ENCODE peak calls at places on chromosomes 12 and 14, in five cellular contexts. R is K562, E is HepG2, O is SK-N-SH, T is GM12878. X is an unnamed sample.

GRCh38 chr12:111467862-111468245 is 62.1 kb downstream of the SH2B3 start:
- DNase-seq in R (no peak), E (no peak), O (no peak), T (no peak), X (no peak)

GRCh38 chr14:72847721-72848120 is 46.2 kb downstream of the DPF3 start:
- DNase-seq in R (no peak), E (no peak), O (no peak), T (no peak), X (peak; percentile 21)

GRCh38 chr12:88895634-88896033 is 315.4 kb upstream of the KITLG start:
- DNase-seq in R (no peak), E (no peak), O (no peak), T (no peak), X (no peak)

GRCh38 chr14:103765526-103765925 is 49.9 kb downstream of the ZFYVE21 start:
- DNase-seq in R (no peak), E (no peak), O (no peak), T (no peak), X (no peak)

GRCh38 chr12:67909681-67910080 is 79.6 kb upstream of the IFNG-AS1 start:
- DNase-seq in R (no peak), E (no peak), O (no peak), T (no peak), X (no peak)

GRCh38 chr12:25775968-25776367 is 182.5 kb upstream of the RASSF8 start:
- DNase-seq in R (no peak), E (no peak), O (peak; percentile 80), T (no peak), X (no peak)

GRCh38 chr12:50325890-50326391 is 42.6 kb upstream of the LIMA1 start:
- DNase-seq in R (no peak), E (peak; percentile 58), O (no peak), T (no peak), X (no peak)

GRCh38 chr14:21997300-21997699 is 323.7 kb upstream of the OR4E1 start:
- DNase-seq in R (no peak), E (peak; percentile 43), O (no peak), T (no peak), X (peak; percentile 31)

GRCh38 chr12:27575780-27576154 is 51.8 kb downstream of the PPFIBP1 start:
- DNase-seq in R (no peak), E (no peak), O (no peak), T (no peak), X (no peak)

GRCh38 chr14:81437226-81437625 is 37.1 kb upstream of the STON2 start:
- DNase-seq in R (no peak), E (no peak), O (no peak), T (no peak), X (no peak)

GRCh38 chr12:104682790-104683279 is 226.1 kb downstream of the CHST11 start:
- DNase-seq in R (no peak), E (no peak), O (no peak), T (peak; percentile 51), X (no peak)

GRCh38 chr12:122963928-122964240 is 2.4 kb downstream of the ABCB9 start:
- DNase-seq in R (no peak), E (no peak), O (no peak), T (no peak), X (no peak)
- H3K4me3 ChIP-seq in R (no peak overlapping the region), E (no peak overlapping the region), O (no peak overlapping the region), T (no peak overlapping the region), X (no peak overlapping the region)

DNA sequence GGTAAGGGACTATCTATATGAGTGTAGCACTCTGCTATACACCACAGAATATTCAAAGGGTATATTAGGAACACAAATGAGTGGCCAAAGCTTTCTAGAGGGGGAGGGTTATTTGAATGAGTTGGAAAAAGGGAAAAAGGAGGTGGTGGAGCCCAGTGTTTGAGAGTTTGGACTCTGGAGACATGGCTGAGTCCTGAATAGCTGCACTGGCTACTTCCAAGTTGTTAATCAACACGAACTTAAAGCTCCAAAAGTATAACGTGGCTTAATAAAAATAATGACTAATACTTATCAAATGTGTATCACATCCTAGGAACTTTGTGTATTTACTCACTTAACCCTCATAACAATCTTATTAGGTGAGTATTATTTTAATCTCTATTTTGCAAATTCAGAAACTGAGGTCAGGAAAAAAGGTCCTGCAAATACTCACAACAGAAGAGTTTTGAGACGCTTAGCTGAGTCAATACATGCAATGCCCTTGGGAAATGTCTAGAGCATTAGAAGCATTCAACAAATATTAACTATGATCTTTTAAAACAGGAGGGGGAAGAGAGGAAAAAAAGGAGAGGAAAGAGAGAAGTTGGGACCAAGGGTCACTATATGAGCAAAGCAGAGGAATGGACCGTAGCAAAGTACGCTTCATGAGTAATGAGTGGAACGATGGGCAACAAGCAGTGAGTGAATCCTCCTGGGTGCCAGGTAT is 189.5 kb upstream of the HMGA2 start:
- DNase-seq in R (no peak), E (peak; percentile 23), O (no peak), T (no peak), X (no peak)
- TF ChIP-seq ZBTB33 in R (no peak), E (no peak), O (no peak), T (no peak), X (no peak)

GRCh38 chr12:66048218-66048842 is 82.2 kb downstream of the LLPH start:
- DNase-seq in R (no peak), E (no peak), O (no peak), T (no peak), X (no peak)

GRCh38 chr12:66050283-66050576 is 80.3 kb downstream of the LLPH start:
- DNase-seq in R (no peak), E (peak; percentile 35), O (no peak), T (no peak), X (no peak)

GRCh38 chr12:66048843-66049537 is 81.6 kb downstream of the LLPH start:
- DNase-seq in R (no peak), E (peak; percentile 98), O (no peak), T (no peak), X (no peak)

GRCh38 chr12:66050610-66051009 is 79.9 kb downstream of the LLPH start:
- DNase-seq in R (no peak), E (no peak), O (no peak), T (no peak), X (no peak)

DNA sequence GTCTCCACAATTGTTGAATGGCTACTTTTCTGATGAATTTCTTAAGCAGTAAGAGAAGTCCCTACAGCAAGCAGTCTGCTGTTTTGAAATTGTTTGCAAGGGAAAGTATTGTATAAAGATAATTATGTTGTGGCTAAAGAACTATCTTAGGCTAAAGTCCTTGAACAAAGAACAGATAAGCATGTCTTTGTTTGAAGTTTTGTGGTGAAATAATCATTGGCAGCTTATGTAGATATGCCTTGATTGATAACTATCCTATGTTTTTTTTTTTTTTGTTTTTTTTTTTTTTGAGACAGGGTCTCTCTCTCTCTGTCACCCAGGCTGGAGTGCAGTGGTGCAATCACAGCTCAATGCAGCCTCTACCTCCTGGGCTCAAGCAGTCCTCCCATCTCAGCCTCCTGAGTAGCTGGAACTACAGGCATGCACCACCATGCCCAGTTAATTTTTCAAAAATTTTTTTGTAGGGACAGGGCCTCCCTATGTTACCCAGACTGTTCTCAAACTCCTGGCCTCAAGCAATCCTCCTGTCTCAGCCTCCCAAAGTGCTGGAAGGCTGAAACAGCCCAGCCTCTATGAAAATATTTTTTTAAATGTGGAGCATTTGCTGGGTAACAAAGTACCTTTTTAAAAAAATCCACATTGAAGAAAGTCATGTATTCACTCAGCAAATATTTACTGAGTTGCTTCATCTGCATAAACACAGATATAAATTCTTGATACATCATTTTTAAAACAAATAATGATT is 80.8 kb downstream of the LLPH start:
- DNase-seq in R (no peak), E (peak; percentile 90), O (no peak), T (no peak), X (no peak)
- H3K9ac ChIP-seq in R (no peak overlapping the region), E (peak overlapping the region; percentile 33), O (no peak overlapping the region), T (peak overlapping the region; percentile 46), X (no peak overlapping the region)

GRCh38 chr12:30164937-30165336 is 381.2 kb upstream of the TMTC1 start:
- DNase-seq in R (no peak), E (no peak), O (no peak), T (no peak), X (no peak)

GRCh38 chr12:30166416-30166815 is 382.7 kb upstream of the TMTC1 start:
- DNase-seq in R (no peak), E (no peak), O (no peak), T (no peak), X (no peak)

DNA sequence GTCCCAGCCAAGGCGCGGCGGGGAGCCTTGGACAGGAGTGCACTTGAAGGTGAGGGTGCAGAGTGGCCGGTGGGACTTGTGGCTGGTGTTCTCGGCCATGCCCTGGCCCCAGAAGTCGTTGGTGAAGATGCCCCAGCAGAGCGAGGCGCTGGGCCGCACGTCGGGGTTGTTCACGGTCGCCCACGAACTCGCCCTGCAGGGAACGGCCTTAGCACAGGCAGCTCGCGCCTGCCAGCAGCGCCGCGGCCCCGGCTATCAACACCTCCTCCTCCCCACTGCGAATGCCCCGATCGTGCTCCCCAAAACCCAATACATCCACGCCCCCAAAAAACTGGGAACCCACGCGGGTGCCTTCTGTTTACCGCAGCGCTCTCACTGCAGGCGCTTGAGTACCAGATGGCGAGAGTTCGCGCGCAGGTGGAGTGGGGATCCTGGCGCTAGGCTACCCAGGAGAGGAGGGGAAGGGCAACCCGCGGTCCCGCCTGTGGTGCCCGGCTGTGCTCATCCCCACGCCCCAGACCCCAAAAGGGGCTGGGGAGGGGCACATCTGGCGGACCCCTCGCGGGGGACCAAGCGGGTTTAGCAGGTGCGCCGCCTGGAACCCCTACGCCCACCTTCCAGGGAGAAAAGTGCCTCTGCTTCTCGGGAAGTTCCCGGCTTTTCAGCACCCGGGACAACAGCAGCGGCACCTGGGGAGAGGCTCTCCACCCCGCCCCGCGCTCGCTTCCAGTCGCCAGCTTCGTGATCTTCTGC is 386.3 kb upstream of the TMTC1 start:
- DNase-seq in R (no peak), E (no peak), O (no peak), T (no peak), X (no peak)
- H3K4me3 ChIP-seq in R (no peak overlapping the region), E (no peak overlapping the region), O (no peak overlapping the region), T (no peak overlapping the region), X (no peak overlapping the region)

GRCh38 chr14:96571311-96571710 is 69.1 kb downstream of the PAPOLA start:
- DNase-seq in R (no peak), E (no peak), O (no peak), T (no peak), X (no peak)

GRCh38 chr14:96568646-96569045 is 66.5 kb downstream of the PAPOLA start:
- DNase-seq in R (no peak), E (no peak), O (no peak), T (no peak), X (no peak)

GRCh38 chr14:96564389-96564788 is 62.2 kb downstream of the PAPOLA start:
- DNase-seq in R (no peak), E (no peak), O (no peak), T (no peak), X (no peak)

GRCh38 chr14:96565811-96566210 is 63.6 kb downstream of the PAPOLA start:
- DNase-seq in R (no peak), E (no peak), O (no peak), T (no peak), X (no peak)

DNA sequence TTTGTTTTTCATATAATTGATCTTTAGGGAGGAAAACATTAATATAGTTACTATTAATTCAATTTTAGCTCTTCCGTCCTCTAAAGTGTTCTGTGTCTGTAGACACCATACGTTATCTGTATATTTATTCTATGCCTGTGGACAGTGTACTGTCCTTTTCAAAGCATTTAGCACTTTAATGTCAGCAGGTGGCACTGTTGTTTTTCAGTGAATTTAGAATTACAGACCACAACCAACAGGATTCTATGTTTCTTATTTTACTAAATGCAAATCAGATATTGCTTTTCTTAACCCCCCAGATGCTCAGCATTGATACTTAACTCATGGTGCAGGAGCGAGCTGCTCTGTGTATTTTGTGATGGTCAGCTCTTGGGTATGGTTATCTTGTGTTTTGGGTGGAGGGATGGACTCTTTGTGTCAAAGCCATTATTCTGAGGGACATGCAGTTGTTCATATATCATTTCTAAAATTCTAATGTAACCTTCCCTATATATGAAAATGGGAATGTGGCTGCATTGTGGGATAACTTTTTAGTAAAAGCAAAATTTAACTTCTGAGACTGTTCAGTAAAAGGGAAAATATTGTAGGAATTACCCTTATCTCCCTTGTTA is 65.2 kb downstream of the PAPOLA start:
- DNase-seq in R (no peak), E (peak; percentile 21), O (no peak), T (no peak), X (no peak)
- TF ChIP-seq ZBTB33 in R (no peak), E (no peak), O (no peak), T (no peak), X (no peak)

X was measured in HCT116.